ENCODE peak calls at places on chromosomes 4 and X, in seven cellular contexts. J is T-cell, B is NCI-H1417, G is neural crest cell, Y is GM04503, V is T follicular helper cell, R is activated gamma-delta T cell treated with Interleukin-2 at 50 U/mL for 16 hours. P is an unnamed sample.

GRCh38 chr4:107863850-107864371 is 39.2 kb downstream of the SGMS2 start:
- DNase-seq in J (no peak), R (no peak), B (peak; percentile 9), Y (no peak), V (no peak), G (no peak), P (no peak)

GRCh38 chr4:34183916-34184315 is 2060.4 kb downstream of the ARAP2 start:
- DNase-seq in J (no peak), R (no peak), Y (no peak), B (no peak), V (no peak), G (no peak), P (no peak)

GRCh38 chr4:20026456-20026855 is 225.2 kb upstream of the SLIT2 start:
- DNase-seq in Y (peak; percentile 51), V (no peak), J (no peak), B (no peak), R (no peak), G (no peak), P (no peak)

GRCh38 chr4:81723927-81724587 is 252.3 kb upstream of the RASGEF1B start:
- DNase-seq in G (no peak), Y (no peak), R (peak; percentile 14), B (no peak), J (peak; percentile 10), V (no peak), P (no peak)

GRCh38 chrX:1452497-1453389 is at the start of gene ASMTL:
- DNase-seq in Y (peak; percentile 82), B (no peak), V (peak; percentile 100), R (peak; percentile 100), J (peak; percentile 100), G (peak; percentile 100), P (peak; percentile 100)

GRCh38 chr4:77903186-77903585 is 40.6 kb downstream of the MRPL1 start:
- DNase-seq in G (no peak), V (no peak), B (no peak), Y (no peak), R (no peak), J (no peak), P (no peak)

GRCh38 chr4:174859904-174860303 is 30.9 kb upstream of the GLRA3 start:
- DNase-seq in B (no peak), R (no peak), V (no peak), G (no peak), J (no peak), Y (no peak), P (no peak)

GRCh38 chrX:20789103-20789502 is 522.4 kb upstream of the RPS6KA3 start:
- DNase-seq in B (no peak), Y (no peak), J (no peak), V (no peak), R (no peak), G (no peak), P (no peak)

GRCh38 chr4:139589619-139590018 is 33.6 kb upstream of the SETD7 start:
- DNase-seq in G (no peak), J (no peak), R (no peak), V (no peak), B (no peak), Y (no peak), P (no peak)

GRCh38 chrX:81874807-81875206 is 672.9 kb downstream of the SH3BGRL start:
- DNase-seq in B (no peak), J (no peak), V (no peak), Y (no peak), G (no peak), R (no peak), P (no peak)

GRCh38 chrX:85561216-85561615 is 181.8 kb upstream of the POF1B start:
- DNase-seq in B (no peak), J (no peak), Y (no peak), G (no peak), R (no peak), V (no peak), P (no peak)

GRCh38 chr4:23946307-23946706 is 56.5 kb upstream of the PPARGC1A start:
- DNase-seq in R (no peak), J (no peak), B (no peak), G (no peak), Y (no peak), V (no peak), P (no peak)

GRCh38 chrX:34978171-34978570 is 35.6 kb downstream of the FAM47B start:
- DNase-seq in V (no peak), Y (no peak), B (no peak), G (no peak), R (no peak), J (no peak), P (no peak)

GRCh38 chrX:27675493-27675892 is 85.3 kb downstream of the DCAF8L2 start:
- DNase-seq in V (no peak), G (no peak), R (no peak), J (no peak), Y (no peak), B (no peak), P (no peak)

GRCh38 chrX:22134681-22135080 is 102.6 kb downstream of the PHEX start:
- DNase-seq in V (no peak), R (no peak), Y (no peak), B (peak; percentile 11), J (no peak), G (no peak), P (no peak)

GRCh38 chr4:7659429-7660175 is 224.9 kb upstream of the PSAPL1 start:
- DNase-seq in V (no peak), J (no peak), R (no peak), B (no peak), Y (no peak), G (no peak), P (no peak)

GRCh38 chr4:125022855-125023501 is 291.8 kb upstream of the FAT4 start:
- DNase-seq in B (no peak), V (no peak), Y (no peak), G (no peak), J (no peak), R (no peak), P (no peak)

GRCh38 chr4:11281720-11282119 is 147.0 kb downstream of the HS3ST1 start:
- DNase-seq in B (no peak), G (no peak), V (no peak), J (no peak), R (no peak), Y (no peak), P (no peak)